ENCODE peak calls at places on chromosomes 11 and 22, in five cellular contexts. One of them, this sample, is unnamed.

GRCh38 chr11:132898676-132899075 is 633.6 kb downstream of the OPCML start:
- DNase-seq in CD4-positive, alpha-beta T cell: no peak
- DNase-seq in AG20443: no peak
- DNase-seq in CD4-positive, CD25-positive, alpha-beta regulatory T cell: no peak
- DNase-seq in myocyte: no peak
- DNase-seq in this sample: no peak

GRCh38 chr22:37569009-37569920 is 9.0 kb downstream of the CDC42EP1 start:
- DNase-seq in AG20443: no peak
- DNase-seq in CD4-positive, CD25-positive, alpha-beta regulatory T cell: no peak
- DNase-seq in myocyte: no peak
- DNase-seq in CD4-positive, alpha-beta T cell: no peak
- DNase-seq in this sample: no peak

GRCh38 chr11:100640071-100640470 is 47.0 kb upstream of the ARHGAP42 start:
- DNase-seq in CD4-positive, CD25-positive, alpha-beta regulatory T cell: no peak
- DNase-seq in myocyte: no peak
- DNase-seq in AG20443: no peak
- DNase-seq in CD4-positive, alpha-beta T cell: no peak
- DNase-seq in this sample: no peak

GRCh38 chr11:2473361-2474058 is 28.7 kb downstream of the KCNQ1 start:
- DNase-seq in CD4-positive, alpha-beta T cell: no peak
- DNase-seq in myocyte: no peak
- DNase-seq in CD4-positive, CD25-positive, alpha-beta regulatory T cell: no peak
- DNase-seq in AG20443: peak; percentile 10
- DNase-seq in this sample: no peak

GRCh38 chr11:64144587-64145295 is 21.2 kb downstream of the MACROD1 start:
- DNase-seq in CD4-positive, alpha-beta T cell: no peak
- DNase-seq in CD4-positive, CD25-positive, alpha-beta regulatory T cell: no peak
- DNase-seq in myocyte: no peak
- DNase-seq in AG20443: no peak
- DNase-seq in this sample: no peak

GRCh38 chr11:93513763-93514162 is 29.4 kb downstream of the SMCO4 start:
- DNase-seq in CD4-positive, CD25-positive, alpha-beta regulatory T cell: no peak
- DNase-seq in CD4-positive, alpha-beta T cell: no peak
- DNase-seq in AG20443: no peak
- DNase-seq in myocyte: no peak
- DNase-seq in this sample: no peak

GRCh38 chr11:102014756-102015155 is 32.5 kb upstream of the CFAP300 start:
- DNase-seq in AG20443: no peak
- DNase-seq in CD4-positive, CD25-positive, alpha-beta regulatory T cell: no peak
- DNase-seq in CD4-positive, alpha-beta T cell: no peak
- DNase-seq in myocyte: no peak
- DNase-seq in this sample: no peak

GRCh38 chr11:19673924-19674390 is 38.7 kb upstream of the NAV2 start:
- DNase-seq in CD4-positive, CD25-positive, alpha-beta regulatory T cell: no peak
- DNase-seq in myocyte: no peak
- DNase-seq in AG20443: peak; percentile 61
- DNase-seq in CD4-positive, alpha-beta T cell: no peak
- DNase-seq in this sample: no peak

GRCh38 chr11:78138281-78138680 is 1.1 kb downstream of the ALG8 start:
- DNase-seq in AG20443: no peak
- DNase-seq in CD4-positive, CD25-positive, alpha-beta regulatory T cell: no peak
- DNase-seq in CD4-positive, alpha-beta T cell: no peak
- DNase-seq in myocyte: no peak
- DNase-seq in this sample: no peak

GRCh38 chr22:47963660-47964059 is 1201.2 kb downstream of the TBC1D22A start:
- DNase-seq in myocyte: no peak
- DNase-seq in CD4-positive, CD25-positive, alpha-beta regulatory T cell: no peak
- DNase-seq in CD4-positive, alpha-beta T cell: no peak
- DNase-seq in AG20443: no peak
- DNase-seq in this sample: no peak

GRCh38 chr11:59173964-59174663 is 2.2 kb downstream of the DTX4 start:
- DNase-seq in CD4-positive, alpha-beta T cell: no peak
- DNase-seq in CD4-positive, CD25-positive, alpha-beta regulatory T cell: no peak
- DNase-seq in AG20443: no peak
- DNase-seq in myocyte: peak; percentile 41
- DNase-seq in this sample: no peak

GRCh38 chr11:72968395-72968794 is 154.2 kb downstream of the ATG16L2 start:
- DNase-seq in CD4-positive, CD25-positive, alpha-beta regulatory T cell: no peak
- DNase-seq in CD4-positive, alpha-beta T cell: no peak
- DNase-seq in AG20443: no peak
- DNase-seq in myocyte: no peak
- DNase-seq in this sample: no peak

GRCh38 chr11:44030276-44030932 is 17.4 kb upstream of the ACCSL start:
- DNase-seq in CD4-positive, alpha-beta T cell: no peak
- DNase-seq in CD4-positive, CD25-positive, alpha-beta regulatory T cell: no peak
- DNase-seq in myocyte: peak; percentile 74
- DNase-seq in AG20443: peak; percentile 64
- DNase-seq in this sample: no peak

GRCh38 chr11:122108192-122108799 is 7.7 kb downstream of the BLID start:
- DNase-seq in AG20443: no peak
- DNase-seq in myocyte: peak; percentile 56
- DNase-seq in CD4-positive, alpha-beta T cell: no peak
- DNase-seq in CD4-positive, CD25-positive, alpha-beta regulatory T cell: no peak
- DNase-seq in this sample: no peak

This sample was measured in CD8-positive, alpha-beta memory T cell.